ENCODE peak calls at places on chromosomes 7 and 10, in six cellular contexts. O is mucosa of descending colon; N is cardiac muscle cell; Q is CD4-positive, alpha-beta memory T cell; Z is Karpas-422; X is A549. P is an unnamed sample.

GRCh38 chr10:86263907-86264306 is 102.7 kb downstream of the GRID1 start:
- DNase-seq in O (no peak), N (no peak), Q (no peak), Z (no peak), X (no peak), P (no peak)

GRCh38 chr7:108136191-108136581 is 6.0 kb upstream of the LAMB4 start:
- DNase-seq in O (no peak), N (no peak), Q (no peak), Z (no peak), X (no peak), P (no peak)

GRCh38 chr10:86367339-86367951 is 850 bp upstream of the GRID1 start:
- DNase-seq in O (no peak), N (peak; percentile 24), Q (no peak), Z (no peak), X (no peak), P (peak; percentile 38)

GRCh38 chr10:13516176-13516575 is 12.6 kb downstream of the BEND7 start:
- DNase-seq in O (no peak), N (no peak), Q (no peak), Z (no peak), X (no peak), P (no peak)

GRCh38 chr7:153381275-153382119 is 621.9 kb downstream of the ACTR3B start:
- DNase-seq in O (peak; percentile 12), N (no peak), Q (no peak), Z (peak; percentile 73), X (peak; percentile 15), P (peak; percentile 23)

GRCh38 chr10:117781216-117781836 is 238.8 kb downstream of the EMX2 start:
- DNase-seq in O (no peak), N (no peak), Q (no peak), Z (no peak), X (no peak), P (no peak)

GRCh38 chr10:23918839-23919238 is 290.1 kb upstream of the KIAA1217 start:
- DNase-seq in O (no peak), N (no peak), Q (no peak), Z (no peak), X (no peak), P (no peak)

GRCh38 chr10:114138581-114138980 is 35.4 kb downstream of the CCDC186 start:
- DNase-seq in O (no peak), N (no peak), Q (no peak), Z (no peak), X (no peak), P (no peak)

GRCh38 chr10:78664929-78665525 is 403.7 kb upstream of the ZMIZ1 start:
- DNase-seq in O (peak; percentile 31), N (peak; percentile 51), Q (no peak), Z (peak; percentile 79), X (no peak), P (no peak)

GRCh38 chr10:67697646-67698245 is 1.8 kb upstream of the CTNNA3 start:
- DNase-seq in O (peak; percentile 39), N (peak; percentile 73), Q (peak; percentile 40), Z (peak; percentile 82), X (peak; percentile 58), P (peak; percentile 10)

GRCh38 chr7:50632561-50633413 is 67.6 kb upstream of the DDC start:
- DNase-seq in O (peak; percentile 70), N (peak; percentile 74), Q (peak; percentile 62), Z (peak; percentile 83), X (peak; percentile 35), P (no peak)

GRCh38 chr10:43409385-43410109 is 561 bp upstream of the HNRNPF start:
- DNase-seq in O (peak; percentile 75), N (peak; percentile 32), Q (peak; percentile 85), Z (peak; percentile 72), X (no peak), P (peak; percentile 32)

GRCh38 chr7:80279760-80280159 is 145.1 kb downstream of the GNAI1 start:
- DNase-seq in O (no peak), N (peak; percentile 18), Q (no peak), Z (no peak), X (no peak), P (peak; percentile 19)

GRCh38 chr10:17031656-17032630 is 97.7 kb downstream of the CUBN start:
- DNase-seq in O (no peak), N (no peak), Q (no peak), Z (no peak), X (no peak), P (no peak)

GRCh38 chr7:49597805-49598204 is 175.6 kb upstream of the VWC2 start:
- DNase-seq in O (no peak), N (no peak), Q (no peak), Z (no peak), X (no peak), P (no peak)

GRCh38 chr7:26308551-26308950 is 16.9 kb downstream of the SNX10 start:
- DNase-seq in O (no peak), N (no peak), Q (no peak), Z (no peak), X (no peak), P (no peak)

GRCh38 chr10:79392506-79393176 is 45.4 kb downstream of the PPIF start:
- DNase-seq in O (no peak), N (no peak), Q (no peak), Z (no peak), X (no peak), P (no peak)

GRCh38 chr10:119724630-119725549 is 960 bp upstream of the INPP5F start:
- DNase-seq in O (peak; percentile 51), N (peak; percentile 17), Q (no peak), Z (peak; percentile 72), X (no peak), P (no peak)

GRCh38 chr7:36278069-36278766 is 111.4 kb upstream of the ANLN start:
- DNase-seq in O (no peak), N (no peak), Q (no peak), Z (no peak), X (no peak), P (no peak)
- H3K4me1 ChIP-seq in O (peaks cover 17% of the 10 kb centered on the region), N (peaks cover 15% of the 10 kb centered on the region), Q (peaks cover 33% of the 10 kb centered on the region), Z (peaks cover 97% of the 10 kb centered on the region), X (peaks cover 76% of the 10 kb centered on the region), P (peaks cover 100% of the 10 kb centered on the region)

DNA sequence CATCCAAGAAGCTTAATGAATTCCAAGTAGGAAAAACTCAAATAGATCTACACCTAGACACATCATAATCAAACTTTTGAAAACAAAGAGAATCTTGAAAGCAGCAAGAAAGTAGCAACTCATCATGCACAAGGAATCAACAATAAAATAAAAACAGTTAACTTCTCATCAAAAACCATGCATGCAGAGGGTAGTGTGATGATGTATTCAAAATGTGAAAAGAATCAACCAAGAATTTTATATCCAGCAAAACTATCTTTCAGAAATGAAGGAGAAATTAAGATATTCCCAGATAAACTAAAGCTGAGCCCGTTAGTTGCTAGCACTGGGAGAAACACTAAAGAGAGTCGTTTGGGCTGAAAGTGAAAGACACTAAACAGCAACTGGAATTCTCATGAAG is 4.3 kb upstream of the PARP12 start:
- DNase-seq in O (no peak), N (no peak), Q (no peak), Z (no peak), X (no peak), P (no peak)
- H3K4me3 ChIP-seq in O (no peak overlapping the region), N (no peak overlapping the region), Q (no peak overlapping the region), Z (no peak overlapping the region), X (no peak overlapping the region), P (no peak overlapping the region)

DNA sequence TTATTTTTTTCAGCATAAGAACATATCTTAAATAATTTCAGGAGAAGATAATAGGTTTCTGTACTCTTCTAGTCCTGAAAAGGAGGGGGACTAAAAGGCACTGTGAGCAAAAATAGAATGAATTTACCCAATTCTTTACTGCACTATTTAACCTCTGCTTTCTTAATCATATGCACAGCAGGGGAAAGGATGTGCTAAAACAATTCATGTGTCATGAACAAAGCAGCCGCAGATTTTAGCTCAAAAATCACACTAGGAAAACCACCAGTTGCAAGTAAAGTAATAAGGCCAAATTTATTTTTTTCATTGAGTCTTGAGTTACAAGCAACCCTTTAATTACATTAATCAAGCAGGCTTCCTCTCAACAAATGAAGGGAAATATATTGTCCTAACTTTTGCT is 80.1 kb downstream of the CABCOCO1 start:
- DNase-seq in O (no peak), N (no peak), Q (no peak), Z (no peak), X (no peak), P (no peak)
- H3K4me1 ChIP-seq in O (no peaks in the 10 kb centered on the region), N (no peaks in the 10 kb centered on the region), Q (no peaks in the 10 kb centered on the region), Z (no peaks in the 10 kb centered on the region), X (no peaks in the 10 kb centered on the region), P (no peaks in the 10 kb centered on the region)

DNA sequence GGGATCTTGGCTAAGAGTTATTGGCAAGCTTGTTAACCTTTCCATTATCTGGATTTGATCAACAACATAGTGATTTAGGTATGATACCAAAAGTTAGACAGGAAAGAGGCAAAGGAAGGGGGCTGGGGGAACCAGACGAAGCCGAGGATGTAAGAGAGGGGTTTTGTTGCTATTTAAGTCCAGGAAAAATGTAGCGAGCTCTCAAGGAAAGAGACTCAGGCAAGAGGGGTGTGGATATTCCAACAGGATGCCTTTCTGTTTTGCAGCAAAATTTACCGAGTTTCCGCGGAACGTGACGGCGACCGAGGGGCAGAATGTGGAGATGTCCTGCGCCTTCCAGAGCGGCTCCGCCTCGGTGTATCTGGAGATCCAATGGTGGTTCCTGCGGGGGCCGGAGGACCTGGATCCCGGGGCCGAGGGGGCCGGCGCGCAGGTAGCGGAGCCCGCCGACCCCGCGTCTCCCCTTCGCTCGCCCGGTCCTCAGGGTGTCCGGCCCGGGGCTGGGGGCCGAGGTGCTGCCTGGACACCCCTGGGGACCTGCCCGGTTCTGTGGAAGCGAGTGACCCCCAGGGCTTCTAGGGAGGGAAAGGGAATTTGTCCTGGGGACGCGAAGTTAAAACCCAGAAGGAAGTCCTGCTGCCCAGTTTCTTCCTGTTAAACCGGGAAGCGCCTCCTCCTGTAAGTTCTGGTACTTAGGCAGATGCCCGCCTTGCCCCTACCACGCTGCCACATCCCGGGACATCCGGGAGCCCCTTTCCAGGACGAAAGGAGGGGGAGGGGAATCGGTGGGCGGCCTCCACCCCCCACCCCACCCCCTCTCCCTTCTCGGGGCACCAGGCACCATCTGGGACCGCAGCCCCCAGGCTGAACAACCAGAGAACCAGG is 2.4 kb downstream of the VSTM2A start:
- DNase-seq in O (peak; percentile 2), N (no peak), Q (no peak), Z (no peak), X (no peak), P (no peak)
- H3K4me3 ChIP-seq in O (no peak overlapping the region), N (no peak overlapping the region), Q (no peak overlapping the region), Z (no peak overlapping the region), X (no peak overlapping the region), P (no peak overlapping the region)

P was measured in heart right ventricle.